ENCODE peak calls at places on chromosomes 7 and 10, in nine cellular contexts. K is stimulated activated CD4-positive, alpha-beta T cell treated with anti-CD3 and anti-CD28 coated beads, TNF-alpha, amount 100 ng/mL, for 1 hour; C is hippocampal formation; I is neural progenitor cell; H is retina; O is CD4-positive, alpha-beta T cell; Y is activated gamma-delta T cell treated with Interleukin-2 at 50 U/mL for 16 hours; Q is myocyte; A is fibroblast of lung. N is an unnamed sample.

GRCh38 chr7:13560441-13560840 is 429.0 kb downstream of the ETV1 start:
- DNase-seq in K (no peak), C (no peak), I (no peak), H (no peak), O (no peak), Y (no peak), Q (no peak), A (peak), N (no peak)

GRCh38 chr10:49081532-49082275 is 33.6 kb downstream of the VSTM4 start:
- DNase-seq in K (no peak), C (peak), I (peak), H (peak), O (no peak), Y (no peak), Q (peak), A (peak), N (peak)

GRCh38 chr10:79046991-79047874 is 21.5 kb upstream of the ZMIZ1 start:
- DNase-seq in K (no peak), C (peak), I (no peak), H (no peak), O (no peak), Y (no peak), Q (no peak), A (no peak), N (no peak)

GRCh38 chr10:43282881-43283280 is 16.0 kb upstream of the RASGEF1A start:
- DNase-seq in K (no peak), C (no peak), I (peak), H (peak), O (no peak), Y (no peak), Q (peak), A (no peak), N (peak)

GRCh38 chr10:96842896-96843723 is 11.0 kb downstream of the LCOR start:
- DNase-seq in K (no peak), C (no peak), I (no peak), H (no peak), O (no peak), Y (no peak), Q (no peak), A (no peak), N (no peak)

GRCh38 chr10:133316266-133316665 is 7.6 kb downstream of the ZNF511 start:
- DNase-seq in K (no peak), C (no peak), I (no peak), H (no peak), O (no peak), Y (no peak), Q (peak), A (no peak), N (peak)

GRCh38 chr10:4267084-4267774 is 482.2 kb upstream of the KLF6 start:
- DNase-seq in K (no peak), C (no peak), I (no peak), H (no peak), O (no peak), Y (no peak), Q (no peak), A (peak), N (no peak)

GRCh38 chr7:78124221-78124620 is 325.6 kb downstream of the PHTF2 start:
- DNase-seq in K (no peak), C (no peak), I (no peak), H (no peak), O (no peak), Y (no peak), Q (peak), A (no peak), N (no peak)

GRCh38 chr10:128896183-128896805 is 570.7 kb upstream of the MGMT start:
- DNase-seq in K (no peak), C (no peak), I (no peak), H (no peak), O (no peak), Y (no peak), Q (no peak), A (no peak), N (no peak)

GRCh38 chr10:46018453-46019169 is 11.8 kb downstream of the NCOA4 start:
- DNase-seq in K (no peak), C (no peak), I (no peak), H (no peak), O (no peak), Y (no peak), Q (no peak), A (no peak), N (no peak)

N was measured in GM23338.